ENCODE peak calls at places on chromosome 20, in ten cellular contexts. P is iris pigment epithelial cell; S is adrenal gland; Y is Kasumi-1; G is lower lobe of right lung; A is stimulated activated naive B cell treated with anti-CD40 and anti-IgM and Interleukin-4, amounts not matched to agents 10 μg/mL and 1 μg/mL and 100 μg/mL, for 72 hours; L is C1 segment of cervical spinal cord; K is EL; H is H9; B is DMS79. I is an unnamed sample.

GRCh38 chr20:22795897-22796296 is 211.5 kb upstream of the FOXA2 start:
- DNase-seq in B (no peak), G (no peak), L (no peak), A (no peak), S (peak), P (peak), K (peak), H (no peak), Y (no peak), I (peak)

GRCh38 chr20:3123542-3123941 is 36.1 kb downstream of the FASTKD5 start:
- DNase-seq in S (no peak), B (no peak), K (no peak), H (no peak), Y (no peak), G (no peak), P (no peak), L (no peak), A (no peak), I (no peak)

GRCh38 chr20:1895674-1896496 is 678 bp downstream of the SIRPA start:
- DNase-seq in K (peak), Y (peak), L (no peak), P (peak), H (peak), S (peak), B (no peak), G (peak), A (peak), I (peak)

GRCh38 chr20:1664911-1665310 is 7.3 kb upstream of the SIRPG start:
- DNase-seq in K (no peak), B (no peak), A (peak), L (no peak), Y (peak), P (no peak), H (no peak), G (no peak), S (no peak), I (no peak)

GRCh38 chr20:19973920-19974620 is 43.1 kb upstream of the NAA20 start:
- DNase-seq in B (no peak), Y (peak), A (no peak), L (no peak), G (peak), P (peak), S (peak), H (no peak), K (peak), I (no peak)

GRCh38 chr20:24651171-24651972 is 181.9 kb downstream of the SYNDIG1 start:
- DNase-seq in L (no peak), G (no peak), P (peak), H (no peak), S (no peak), K (peak), B (no peak), A (no peak), Y (no peak), I (peak)

GRCh38 chr20:41538810-41539596 is 79.2 kb downstream of the CHD6 start:
- DNase-seq in Y (no peak), S (no peak), A (no peak), H (no peak), B (no peak), P (no peak), G (no peak), K (no peak), L (no peak), I (no peak)

GRCh38 chr20:38286586-38287502 is 17.1 kb upstream of the BPI start:
- DNase-seq in A (no peak), G (no peak), K (peak), B (no peak), Y (no peak), L (no peak), S (no peak), P (peak), H (no peak), I (no peak)

GRCh38 chr20:2451939-2452732 is 18.5 kb downstream of the SNRPB start:
- DNase-seq in S (peak), B (peak), P (peak), A (peak), H (peak), G (no peak), L (no peak), Y (peak), K (peak), I (peak)

GRCh38 chr20:61799394-61799923 is 266.2 kb downstream of the TAF4 start:
- DNase-seq in L (no peak), B (no peak), S (no peak), K (no peak), Y (no peak), H (no peak), G (peak), A (no peak), P (no peak), I (no peak)

GRCh38 chr20:3088031-3088430 is 3.5 kb upstream of the AVP start:
- DNase-seq in L (no peak), K (no peak), H (no peak), Y (no peak), A (no peak), B (no peak), S (no peak), P (no peak), G (no peak), I (no peak)

GRCh38 chr20:20410678-20411077 is 42.8 kb downstream of the INSM1 start:
- DNase-seq in B (peak), H (peak), Y (no peak), K (no peak), A (no peak), L (no peak), P (no peak), G (no peak), S (peak), I (peak)

GRCh38 chr20:9474835-9475413 is 39.5 kb upstream of the LAMP5 start:
- DNase-seq in L (no peak), P (no peak), B (no peak), K (peak), G (no peak), H (no peak), S (no peak), A (no peak), Y (no peak), I (no peak)

GRCh38 chr20:21518292-21518991 is 4.6 kb upstream of the NKX2-2 start:
- DNase-seq in S (no peak), P (no peak), L (no peak), H (peak), B (peak), Y (no peak), A (no peak), G (peak), K (no peak), I (no peak)

GRCh38 chr20:46647469-46647868 is 3.8 kb downstream of the SLC13A3 start:
- DNase-seq in L (no peak), B (no peak), S (no peak), G (no peak), Y (no peak), H (no peak), P (no peak), K (no peak), A (no peak), I (no peak)

GRCh38 chr20:61159940-61160688 is 91.9 kb upstream of the CDH4 start:
- DNase-seq in B (no peak), G (no peak), K (no peak), H (no peak), P (no peak), A (no peak), Y (no peak), L (no peak), S (no peak), I (no peak)

GRCh38 chr20:53750827-53751393 is 157.3 kb upstream of the ZNF217 start:
- DNase-seq in A (no peak), K (peak), P (peak), G (no peak), Y (no peak), S (no peak), B (peak), H (no peak), L (no peak), I (peak)

GRCh38 chr20:7207186-7207585 is 439.7 kb downstream of the BMP2 start:
- DNase-seq in B (no peak), G (no peak), L (no peak), A (no peak), P (peak), Y (no peak), K (no peak), H (no peak), S (no peak), I (no peak)

GRCh38 chr20:58271596-58272460 is 37.7 kb upstream of the RAB22A start:
- DNase-seq in S (no peak), H (no peak), K (no peak), L (no peak), G (no peak), P (peak), Y (no peak), B (no peak), A (no peak), I (no peak)

GRCh38 chr20:4088766-4089165 is 73.4 kb upstream of the RNF24 start:
- DNase-seq in P (no peak), H (no peak), A (no peak), K (no peak), G (no peak), Y (no peak), L (no peak), S (no peak), B (no peak), I (no peak)

GRCh38 chr20:23234311-23235078 is 116.1 kb upstream of the NXT1 start:
- DNase-seq in S (no peak), Y (no peak), L (no peak), H (no peak), A (no peak), P (no peak), K (no peak), B (no peak), G (no peak), I (no peak)

GRCh38 chr20:31859266-31859997 is 10.9 kb downstream of the DUSP15 start:
- DNase-seq in L (no peak), S (no peak), P (no peak), G (no peak), K (no peak), Y (no peak), H (no peak), A (no peak), B (no peak), I (no peak)

GRCh38 chr20:61260905-61261304 is 8.8 kb downstream of the CDH4 start:
- DNase-seq in B (no peak), Y (no peak), H (peak), L (no peak), S (no peak), K (no peak), G (no peak), A (no peak), P (no peak), I (peak)

I was measured in mesendoderm.